ENCODE peak calls at places on chromosome 7, in ten cellular contexts. Y is thyroid gland, I is IMR-90, G is GM12878, B is A549, X is sigmoid colon, O is ovary, T is HCT116, M is transverse colon, K is vagina. U is an unnamed sample.

GRCh38 chr7:50497968-50498367 is 47.8 kb upstream of the FIGNL1 start:
- DNase-seq in Y (no peak), I (peak; percentile 7), G (no peak), B (no peak), X (peak; percentile 76), O (peak; percentile 35), T (no peak), M (no peak), K (no peak), U (peak; percentile 74)

GRCh38 chr7:16719699-16720098 is 33.9 kb upstream of the TSPAN13 start:
- DNase-seq in Y (no peak), I (peak; percentile 57), G (no peak), B (no peak), X (no peak), O (no peak), T (no peak), M (no peak), K (no peak), U (no peak)

GRCh38 chr7:98151884-98152283 is 45.2 kb downstream of the LMTK2 start:
- DNase-seq in Y (no peak), I (no peak), G (no peak), B (no peak), X (no peak), O (no peak), T (no peak), M (no peak), K (no peak), U (no peak)

GRCh38 chr7:90678986-90679385 is 82.9 kb downstream of the CDK14 start:
- DNase-seq in Y (no peak), I (no peak), G (no peak), B (no peak), X (no peak), O (no peak), T (no peak), M (no peak), K (no peak), U (no peak)

GRCh38 chr7:80883188-80884025 is 35.4 kb downstream of the SEMA3C start:
- DNase-seq in Y (no peak), I (peak; percentile 98), G (no peak), B (peak; percentile 68), X (no peak), O (no peak), T (peak; percentile 98), M (no peak), K (no peak), U (no peak)

GRCh38 chr7:65924193-65924592 is 51.3 kb downstream of the VKORC1L1 start:
- DNase-seq in Y (no peak), I (no peak), G (no peak), B (no peak), X (no peak), O (no peak), T (no peak), M (no peak), K (no peak), U (no peak)

GRCh38 chr7:116669769-116670168 is 2.2 kb upstream of the MET start:
- DNase-seq in Y (no peak), I (peak; percentile 19), G (no peak), B (no peak), X (no peak), O (no peak), T (no peak), M (no peak), K (no peak), U (no peak)

GRCh38 chr7:124996778-124997177 is 67.2 kb upstream of the POT1 start:
- DNase-seq in Y (no peak), I (no peak), G (no peak), B (no peak), X (no peak), O (no peak), T (no peak), M (no peak), K (no peak), U (no peak)

GRCh38 chr7:69656077-69656476 is 57.8 kb downstream of the AUTS2 start:
- DNase-seq in Y (no peak), I (no peak), G (no peak), B (no peak), X (no peak), O (no peak), T (no peak), M (no peak), K (no peak), U (no peak)

GRCh38 chr7:145169908-145170307 is 334.1 kb upstream of the TPK1 start:
- DNase-seq in Y (no peak), I (no peak), G (no peak), B (no peak), X (no peak), O (no peak), T (no peak), M (no peak), K (no peak), U (no peak)

GRCh38 chr7:17661982-17662585 is 278.2 kb downstream of the SNX13 start:
- DNase-seq in Y (no peak), I (peak; percentile 43), G (no peak), B (no peak), X (no peak), O (no peak), T (no peak), M (no peak), K (no peak), U (no peak)

GRCh38 chr7:101241015-101241363 is 3.4 kb upstream of the CLDN15 start:
- DNase-seq in Y (no peak), I (no peak), G (no peak), B (no peak), X (no peak), O (no peak), T (no peak), M (no peak), K (no peak), U (no peak)
- TF ChIP-seq POLR2A in Y (no peak), I (no peak), G (no peak), B (no peak), X (no peak), O (no peak), T (no peak), M (no peak), K (no peak), U (no peak)

DNA sequence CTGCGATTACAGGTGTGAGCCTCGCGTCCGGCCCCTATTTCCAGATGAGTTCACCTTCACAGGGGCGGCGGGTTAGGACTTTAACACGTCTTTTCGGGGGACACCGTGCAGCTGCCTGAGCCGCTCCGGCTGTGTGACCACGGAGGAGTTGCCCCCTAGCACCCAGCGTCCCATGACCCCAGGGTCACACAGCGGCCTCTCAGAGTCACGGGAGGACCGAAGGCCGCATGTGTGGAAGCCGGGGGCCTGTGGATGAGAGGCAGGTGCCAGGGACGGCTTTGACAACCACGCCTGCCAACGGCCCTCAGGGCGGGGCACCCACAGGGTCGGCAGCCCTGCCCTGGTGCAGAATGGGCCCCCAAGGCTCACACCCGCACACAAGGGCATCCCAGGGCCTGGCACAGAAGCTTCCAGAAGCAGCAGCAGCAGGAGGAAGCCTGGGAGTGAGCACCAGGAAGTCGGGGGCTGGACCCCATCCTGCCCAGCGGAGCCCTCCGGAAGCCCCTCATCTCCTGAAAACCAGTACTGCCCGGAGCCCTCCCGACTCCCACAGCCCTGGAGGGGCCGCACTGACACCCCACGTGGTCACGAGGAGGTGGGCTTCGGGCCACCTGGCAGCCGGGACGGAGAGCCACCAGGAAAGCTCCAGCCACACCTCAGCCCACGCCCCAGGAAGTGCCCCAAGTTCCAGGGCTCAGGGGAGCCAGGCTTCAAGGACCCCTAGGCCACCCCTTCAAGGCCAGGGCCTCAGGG is 32.7 kb downstream of the ADAP1 start:
- DNase-seq in Y (peak; percentile 1), I (no peak), G (no peak), B (no peak), X (peak; percentile 66), O (peak; percentile 6), T (no peak), M (peak; percentile 57), K (no peak), U (no peak)
- H3K27ac ChIP-seq in Y (no peak overlapping the region), I (no peak overlapping the region), G (peak overlapping the region; percentile 99), B (no peak overlapping the region), X (no peak overlapping the region), O (no peak overlapping the region), T (no peak overlapping the region), M (peak overlapping the region; percentile 90), K (no peak overlapping the region), U (peak overlapping the region; percentile 87)

GRCh38 chr7:40580776-40581175 is 446.0 kb downstream of the SUGCT start:
- DNase-seq in Y (no peak), I (no peak), G (no peak), B (no peak), X (no peak), O (no peak), T (no peak), M (no peak), K (no peak), U (no peak)

GRCh38 chr7:40586197-40586596 is 451.4 kb downstream of the SUGCT start:
- DNase-seq in Y (no peak), I (peak; percentile 83), G (no peak), B (no peak), X (no peak), O (no peak), T (no peak), M (no peak), K (no peak), U (no peak)

GRCh38 chr7:40579401-40579800 is 444.6 kb downstream of the SUGCT start:
- DNase-seq in Y (no peak), I (peak; percentile 38), G (no peak), B (no peak), X (no peak), O (no peak), T (no peak), M (no peak), K (no peak), U (no peak)

GRCh38 chr7:40584667-40585433 is 450.0 kb downstream of the SUGCT start:
- DNase-seq in Y (no peak), I (peak; percentile 80), G (no peak), B (no peak), X (no peak), O (no peak), T (no peak), M (no peak), K (no peak), U (no peak)

DNA sequence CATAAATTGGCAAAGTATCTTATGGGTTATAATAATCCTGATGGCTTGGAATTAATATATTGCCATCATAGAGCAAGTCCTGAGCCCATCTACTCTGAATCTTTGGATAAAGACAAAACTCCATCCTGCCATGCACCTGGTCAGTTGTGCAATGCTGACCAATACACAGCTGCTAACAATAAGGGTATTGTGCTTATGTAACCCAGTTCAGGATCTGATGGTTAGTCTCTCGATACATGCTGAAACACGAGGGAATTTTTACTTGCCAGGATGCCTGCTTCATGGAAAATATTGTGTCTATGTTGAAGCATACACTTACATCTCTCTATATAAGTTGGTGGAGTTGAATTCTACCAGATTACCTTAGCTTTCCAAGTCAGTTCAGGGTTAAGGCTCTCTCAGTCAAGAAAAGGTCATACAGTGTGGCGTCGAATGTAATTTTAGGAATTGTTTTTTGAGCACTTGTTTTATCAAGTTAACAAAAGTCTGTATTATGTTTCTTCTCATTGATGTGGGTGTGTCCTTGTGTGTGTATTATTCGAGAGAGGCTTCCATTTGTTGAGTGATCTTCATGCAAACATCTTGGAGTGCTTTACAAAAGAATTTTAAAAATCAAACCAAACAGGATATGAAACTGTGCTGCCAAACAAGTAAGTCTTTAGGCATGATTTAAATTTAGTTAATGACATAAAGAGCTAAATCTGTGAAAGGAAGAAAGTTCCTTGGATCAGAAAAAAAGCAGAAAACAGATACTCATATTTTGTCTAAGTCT is 449.0 kb downstream of the SUGCT start:
- DNase-seq in Y (no peak), I (no peak), G (no peak), B (no peak), X (no peak), O (no peak), T (no peak), M (no peak), K (no peak), U (peak; percentile 18)
- TF ChIP-seq POLR2A in Y (no peak), I (no peak), G (no peak), B (no peak), X (no peak), O (no peak), T (no peak), M (no peak), K (no peak), U (no peak)

GRCh38 chr7:47355684-47356083 is 226.2 kb downstream of the TNS3 start:
- DNase-seq in Y (no peak), I (no peak), G (no peak), B (no peak), X (no peak), O (no peak), T (no peak), M (peak; percentile 7), K (no peak), U (no peak)
- H3K27ac ChIP-seq in Y (peak overlapping the region; percentile 5), I (no peak overlapping the region), G (no peak overlapping the region), B (no peak overlapping the region), X (no peak overlapping the region), O (no peak overlapping the region), T (no peak overlapping the region), M (peak overlapping the region; percentile 75), K (no peak overlapping the region), U (peak overlapping the region; percentile 43)